ENCODE peak calls at places on chromosomes 16 and 17, in four cellular contexts. D is adrenal gland; W is stimulated activated CD8-positive, alpha-beta memory T cell treated with anti-CD3 and anti-CD28 coated beads, Interleukin-7, amount 100 ng/mL, for 1 hour; N is AG08395. R is an unnamed sample.

GRCh38 chr16:84414789-84415326 is 46.5 kb downstream of the ATP2C2 start:
- DNase-seq in W (no peak), D (no peak), N (no peak), R (no peak)

GRCh38 chr17:41540921-41541625 is 13.0 kb upstream of the KRT19 start:
- DNase-seq in N (no peak), W (no peak), D (no peak), R (no peak)

GRCh38 chr16:23694707-23695373 is 16.2 kb downstream of the PLK1 start:
- DNase-seq in N (peak; percentile 24), W (no peak), D (peak; percentile 30), R (no peak)

GRCh38 chr17:66655861-66656260 is 179.1 kb upstream of the CACNG5 start:
- DNase-seq in D (no peak), N (peak; percentile 39), W (no peak), R (no peak)

GRCh38 chr17:50890675-50891516 is 24.7 kb upstream of the TOB1 start:
- DNase-seq in N (no peak), W (no peak), D (no peak), R (no peak)

GRCh38 chr16:5422047-5422446 is 324.5 kb upstream of the EEF2KMT start:
- DNase-seq in W (no peak), N (no peak), D (no peak), R (no peak)

GRCh38 chr16:76729525-76729924 is 452.3 kb downstream of the CNTNAP4 start:
- DNase-seq in N (no peak), W (no peak), D (no peak), R (no peak)

GRCh38 chr17:62905233-62905632 is 60.8 kb upstream of the TANC2 start:
- DNase-seq in D (no peak), N (no peak), W (no peak), R (no peak)

GRCh38 chr16:159136-159849 is 6.5 kb upstream of the HBM start:
- DNase-seq in N (no peak), W (no peak), D (no peak), R (no peak)

GRCh38 chr17:49516190-49516589 is 21.1 kb downstream of the NGFR start:
- DNase-seq in W (no peak), D (no peak), N (no peak), R (no peak)

GRCh38 chr16:14037960-14038359 is 33.2 kb upstream of the MRTFB start:
- DNase-seq in D (no peak), N (no peak), W (no peak), R (no peak)

GRCh38 chr16:77951788-77952187 is 70.6 kb upstream of the CLEC3A start:
- DNase-seq in W (no peak), N (no peak), D (no peak), R (peak; percentile 1)

GRCh38 chr17:30021708-30022317 is 80.4 kb downstream of the EFCAB5 start:
- DNase-seq in D (peak; percentile 20), W (no peak), N (peak; percentile 64), R (no peak)